ENCODE peak calls at places on chromosomes 1 and 21, in seven cellular contexts. N, F, P, L, M, B and D are unnamed samples.

GRCh38 chr1:94929816-94930215 is 2.9 kb upstream of the CNN3 start:
- DNase-seq in F (no peak), L (no peak), P (no peak), B (no peak), N (no peak), M (no peak), D (no peak)

GRCh38 chr1:184982002-184982954 is 8.0 kb upstream of the NIBAN1 start:
- DNase-seq in P (peak; percentile 32), B (peak; percentile 79), F (peak; percentile 42), L (peak; percentile 82), M (peak; percentile 82), N (peak; percentile 84), D (peak; percentile 59)

GRCh38 chr1:97844552-97845089 is 76.2 kb downstream of the DPYD start:
- DNase-seq in N (no peak), F (no peak), L (no peak), P (no peak), M (no peak), B (no peak), D (no peak)

GRCh38 chr1:171286032-171286705 is 27.8 kb upstream of the FMO4 start:
- DNase-seq in L (no peak), N (no peak), B (no peak), P (no peak), M (no peak), F (no peak), D (no peak)

GRCh38 chr1:39791838-39792237 is 3.2 kb upstream of the BMP8B start:
- DNase-seq in P (no peak), M (no peak), L (no peak), F (no peak), N (no peak), B (no peak), D (no peak)

GRCh38 chr1:58687516-58687915 is 12.3 kb downstream of the MYSM1 start:
- DNase-seq in M (no peak), F (no peak), N (no peak), L (no peak), P (no peak), B (no peak), D (no peak)

GRCh38 chr1:9115656-9116205 is 13.2 kb downstream of the GPR157 start:
- DNase-seq in M (no peak), N (peak; percentile 52), L (no peak), P (no peak), F (no peak), B (no peak), D (no peak)

GRCh38 chr1:23865543-23865930 is 2.6 kb downstream of the FUCA1 start:
- DNase-seq in L (no peak), N (peak; percentile 10), M (peak; percentile 36), P (no peak), F (no peak), B (peak; percentile 44), D (no peak)

GRCh38 chr1:3744646-3745045 is 7.6 kb upstream of the CCDC27 start:
- DNase-seq in N (no peak), P (no peak), B (no peak), L (peak; percentile 50), M (no peak), F (no peak), D (no peak)

GRCh38 chr1:31592132-31592531 is 15.8 kb downstream of the TINAGL1 start:
- DNase-seq in M (no peak), N (no peak), P (no peak), F (no peak), L (no peak), B (no peak), D (no peak)

GRCh38 chr1:33161061-33161681 is 20.7 kb downstream of the TRIM62 start:
- DNase-seq in B (peak; percentile 27), N (peak; percentile 49), P (no peak), F (no peak), M (no peak), L (no peak), D (no peak)

GRCh38 chr1:8094481-8095241 is 68.6 kb upstream of the ERRFI1 start:
- DNase-seq in B (no peak), N (peak; percentile 90), M (no peak), L (no peak), P (no peak), F (no peak), D (no peak)

GRCh38 chr1:21499283-21499945 is 9.8 kb upstream of the ALPL start:
- DNase-seq in M (no peak), N (peak; percentile 36), F (no peak), L (no peak), P (no peak), B (no peak), D (no peak)

GRCh38 chr1:217274927-217275616 is 355.8 kb downstream of the GPATCH2 start:
- DNase-seq in N (peak; percentile 69), B (no peak), M (no peak), F (no peak), L (no peak), P (no peak), D (no peak)

GRCh38 chr1:191498825-191499224 is 659.4 kb upstream of the RGS18 start:
- DNase-seq in F (no peak), B (no peak), P (no peak), L (no peak), N (no peak), M (no peak), D (no peak)

GRCh38 chr1:191495040-191495439 is 663.2 kb upstream of the RGS18 start:
- DNase-seq in P (no peak), B (no peak), M (no peak), L (no peak), N (no peak), F (no peak), D (no peak)

GRCh38 chr1:191498318-191498717 is 659.9 kb upstream of the RGS18 start:
- DNase-seq in B (no peak), F (no peak), P (no peak), N (peak; percentile 9), L (no peak), M (no peak), D (no peak)
- H3K9me3 ChIP-seq in B (no peaks in the 10 kb centered on the region), F (no peaks in the 10 kb centered on the region), P (no peaks in the 10 kb centered on the region), N (no peaks in the 10 kb centered on the region), L (no peaks in the 10 kb centered on the region), M (no peaks in the 10 kb centered on the region), D (no peaks in the 10 kb centered on the region)

DNA sequence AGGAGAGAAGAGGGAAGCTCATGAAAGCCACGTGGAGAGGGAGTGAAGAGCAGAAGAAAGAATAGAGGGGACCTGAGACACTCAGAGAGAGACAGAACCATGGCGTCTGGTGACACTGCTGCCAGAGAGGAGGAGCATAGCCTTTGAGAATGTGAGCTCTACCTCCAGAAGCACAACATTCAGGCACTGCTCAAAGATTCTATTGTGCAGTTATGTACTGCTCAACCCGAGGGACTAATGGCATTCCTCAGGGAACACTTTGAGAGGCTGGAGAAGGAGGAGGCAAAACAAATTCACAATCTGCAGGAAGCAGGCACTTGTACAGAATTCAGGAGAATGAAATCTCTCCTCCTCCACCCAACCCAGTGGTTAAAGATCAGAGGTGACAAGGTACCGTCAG is 45.1 kb downstream of the BTBD8 start:
- DNase-seq in P (no peak), N (no peak), F (no peak), L (no peak), M (no peak), B (no peak), D (no peak)
- H3K9me3 ChIP-seq in P (no peaks in the 10 kb centered on the region), N (no peaks in the 10 kb centered on the region), F (no peaks in the 10 kb centered on the region), L (no peaks in the 10 kb centered on the region), M (no peaks in the 10 kb centered on the region), B (no peaks in the 10 kb centered on the region), D (no peaks in the 10 kb centered on the region)

DNA sequence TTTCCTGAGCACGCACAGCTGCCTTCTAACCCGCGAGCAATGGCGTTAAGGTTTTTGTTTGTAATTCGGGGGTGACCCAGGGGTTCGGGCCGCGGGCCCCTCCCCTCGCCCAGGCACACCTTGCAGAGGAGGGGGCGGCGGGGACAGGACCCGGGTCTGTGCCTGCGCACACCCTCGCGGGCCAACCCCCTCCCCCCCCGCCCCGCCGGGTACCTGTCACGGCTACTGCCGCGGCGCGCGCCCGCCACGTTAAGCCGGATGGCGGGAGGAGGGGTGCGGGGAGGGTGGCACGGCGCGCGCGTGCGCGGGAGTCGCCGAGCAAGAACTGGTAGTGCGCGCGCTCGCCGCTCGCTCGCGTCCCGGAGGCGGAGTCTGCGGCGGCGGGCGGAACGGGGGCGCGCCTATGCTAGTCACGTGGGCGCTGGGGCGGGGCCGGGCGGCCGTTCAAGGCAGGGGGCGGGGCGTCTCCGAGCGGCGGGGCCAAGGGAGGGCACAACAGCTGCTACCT is at the start of gene TPTE:
- DNase-seq in F (no peak), N (no peak), B (no peak), L (peak; percentile 63), M (no peak), P (no peak), D (no peak)
- H3K9me3 ChIP-seq in F (peaks cover 11% of the 10 kb centered on the region), N (no peaks in the 10 kb centered on the region), B (no peaks in the 10 kb centered on the region), L (no peaks in the 10 kb centered on the region), M (peaks cover 78% of the 10 kb centered on the region), P (no peaks in the 10 kb centered on the region), D (peaks cover 2% of the 10 kb centered on the region)

GRCh38 chr21:34166468-34166867 is 93.1 kb downstream of the MRPS6 start:
- DNase-seq in M (no peak), N (peak; percentile 12), F (no peak), B (no peak), L (no peak), P (no peak), D (no peak)
- H3K9me3 ChIP-seq in M (peaks cover 91% of the 10 kb centered on the region), N (peaks cover 5% of the 10 kb centered on the region), F (peaks cover 58% of the 10 kb centered on the region), B (peaks cover 14% of the 10 kb centered on the region), L (no peaks in the 10 kb centered on the region), P (peaks cover 21% of the 10 kb centered on the region), D (peaks cover 15% of the 10 kb centered on the region)